ENCODE peak calls at places on chromosomes 16 and 17, in seven cellular contexts. Q is chondrocyte, V is body of pancreas, T is WERI-Rb-1, W is AG04450, F is psoas muscle, Z is kidney. R is an unnamed sample.

GRCh38 chr16:66129196-66129595 is 237.3 kb upstream of the CDH5 start:
- DNase-seq in F (no peak), T (peak; percentile 22), V (no peak), Z (no peak), Q (no peak), W (no peak), R (no peak)

GRCh38 chr17:7177954-7178477 is 1.2 kb downstream of the ASGR1 start:
- DNase-seq in Z (no peak), V (peak; percentile 27), Q (peak; percentile 68), T (peak; percentile 65), F (no peak), W (no peak), R (no peak)

GRCh38 chr16:24555346-24555872 is 16.0 kb downstream of the RBBP6 start:
- DNase-seq in Q (no peak), Z (no peak), T (no peak), F (no peak), V (no peak), W (no peak), R (no peak)

GRCh38 chr17:76567634-76568432 is 17.8 kb downstream of the ST6GALNAC2 start:
- DNase-seq in V (peak; percentile 53), Z (peak; percentile 86), Q (no peak), W (no peak), F (no peak), T (no peak), R (no peak)

GRCh38 chr16:75471723-75472634 is 7.5 kb upstream of the TMEM170A start:
- DNase-seq in W (peak; percentile 24), V (peak; percentile 67), Z (peak; percentile 54), Q (no peak), T (peak; percentile 69), F (no peak), R (peak; percentile 40)

GRCh38 chr17:19365499-19365817 is 2.9 kb upstream of the B9D1 start:
- DNase-seq in F (no peak), V (no peak), Q (no peak), W (no peak), Z (no peak), T (no peak), R (no peak)

GRCh38 chr17:63930951-63931575 is 1.1 kb downstream of the CD79B start:
- DNase-seq in Q (no peak), F (peak; percentile 83), Z (peak; percentile 93), W (no peak), T (no peak), V (peak; percentile 42), R (no peak)

GRCh38 chr17:30093463-30094147 is 23.0 kb upstream of the NSRP1 start:
- DNase-seq in V (peak; percentile 44), Z (no peak), W (no peak), F (peak; percentile 14), T (peak; percentile 59), Q (no peak), R (peak; percentile 50)

GRCh38 chr17:76535788-76536510 is 1.6 kb downstream of the CYGB start:
- DNase-seq in T (no peak), Q (no peak), W (no peak), F (no peak), Z (peak; percentile 64), V (no peak), R (peak; percentile 18)

GRCh38 chr16:88752386-88753002 is 32.5 kb downstream of the PIEZO1 start:
- DNase-seq in F (no peak), Q (no peak), T (no peak), W (no peak), V (no peak), Z (no peak), R (no peak)

GRCh38 chr17:20066253-20066652 is 57.1 kb downstream of the SPECC1 start:
- DNase-seq in T (no peak), Q (no peak), Z (no peak), W (peak; percentile 74), V (peak; percentile 73), F (peak; percentile 76), R (no peak)

DNA sequence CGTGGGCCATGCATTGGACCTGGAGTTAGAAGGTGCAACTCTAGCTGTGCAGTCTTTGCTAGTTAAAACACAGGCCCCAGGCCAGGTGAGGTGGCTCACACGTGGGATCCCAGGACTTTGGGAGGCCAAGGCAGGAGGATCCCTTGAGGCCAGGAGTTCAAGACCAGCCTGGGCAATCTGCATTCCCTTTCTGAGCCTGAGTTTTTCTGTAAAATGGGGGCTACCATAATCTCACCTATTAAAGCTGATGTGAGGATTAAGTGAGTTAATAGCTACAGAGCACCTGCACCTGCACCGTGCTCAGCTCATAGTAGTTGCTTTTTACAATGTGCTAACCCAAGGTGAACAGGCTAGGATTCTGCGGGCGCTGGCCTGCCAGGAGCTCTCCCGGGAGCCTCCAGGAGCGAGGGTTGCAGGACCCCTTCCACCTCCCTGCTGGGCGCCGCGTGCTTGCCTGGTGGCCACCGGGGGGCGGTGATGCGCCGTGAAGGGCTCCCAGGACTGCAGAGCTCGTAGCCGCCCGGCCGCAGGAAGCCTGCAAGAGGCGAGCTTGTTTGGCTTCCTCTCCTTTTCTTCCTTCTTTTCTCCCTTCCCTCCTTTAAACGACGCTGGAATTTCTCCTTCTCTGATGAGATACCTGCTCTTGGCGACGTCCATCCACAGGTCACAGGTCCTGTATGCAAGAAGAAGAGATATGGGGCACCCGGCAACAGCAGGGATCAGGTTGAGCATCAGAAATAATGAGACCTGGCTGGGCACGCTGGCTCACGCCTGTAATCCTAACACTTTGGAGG is 51.3 kb downstream of the ZFP90 start:
- DNase-seq in Q (peak; percentile 95), F (no peak), T (peak; percentile 82), V (peak; percentile 73), Z (peak; percentile 84), W (no peak), R (peak; percentile 30)
- TF ChIP-seq CTCF in Q (peak; percentile 90), F (peak; percentile 7), T (peak; percentile 91), V (peak; percentile 73), Z (peak; percentile 69), W (peak; percentile 43), R (peak; percentile 64)

DNA sequence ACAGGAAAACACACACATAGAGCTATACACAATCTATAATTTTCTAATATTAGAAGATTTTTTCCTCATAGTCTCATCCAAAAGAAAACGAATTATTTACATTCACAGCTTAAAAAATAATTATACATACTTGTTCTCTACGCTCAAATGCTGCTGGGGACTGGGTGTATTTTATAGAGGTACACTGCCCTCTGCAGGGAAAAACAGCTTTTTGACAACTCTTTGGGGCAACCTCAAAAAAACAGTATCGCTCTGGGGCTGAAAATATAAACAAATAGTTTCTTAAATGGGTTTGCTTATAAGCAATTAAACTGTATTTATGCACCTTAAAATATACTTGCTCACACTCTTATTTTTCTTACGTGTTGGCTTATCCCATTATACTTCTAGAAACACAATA is 261.8 kb upstream of the PSMD7 start:
- DNase-seq in T (peak; percentile 8), W (no peak), Q (no peak), F (no peak), Z (no peak), V (no peak), R (no peak)
- TF ChIP-seq CTCF in T (peak; percentile 23), W (peak; percentile 36), Q (peak; percentile 80), F (peak; percentile 17), Z (no peak), V (peak; percentile 15), R (peak; percentile 55)

GRCh38 chr17:75289832-75290337 is 652 bp upstream of the SLC25A19 start:
- DNase-seq in F (no peak), W (no peak), V (peak; percentile 46), Z (no peak), Q (no peak), T (no peak), R (no peak)
- TF ChIP-seq CTCF in F (no peak), W (peak; percentile 21), V (peak; percentile 49), Z (peak; percentile 37), Q (no peak), T (no peak), R (no peak)

DNA sequence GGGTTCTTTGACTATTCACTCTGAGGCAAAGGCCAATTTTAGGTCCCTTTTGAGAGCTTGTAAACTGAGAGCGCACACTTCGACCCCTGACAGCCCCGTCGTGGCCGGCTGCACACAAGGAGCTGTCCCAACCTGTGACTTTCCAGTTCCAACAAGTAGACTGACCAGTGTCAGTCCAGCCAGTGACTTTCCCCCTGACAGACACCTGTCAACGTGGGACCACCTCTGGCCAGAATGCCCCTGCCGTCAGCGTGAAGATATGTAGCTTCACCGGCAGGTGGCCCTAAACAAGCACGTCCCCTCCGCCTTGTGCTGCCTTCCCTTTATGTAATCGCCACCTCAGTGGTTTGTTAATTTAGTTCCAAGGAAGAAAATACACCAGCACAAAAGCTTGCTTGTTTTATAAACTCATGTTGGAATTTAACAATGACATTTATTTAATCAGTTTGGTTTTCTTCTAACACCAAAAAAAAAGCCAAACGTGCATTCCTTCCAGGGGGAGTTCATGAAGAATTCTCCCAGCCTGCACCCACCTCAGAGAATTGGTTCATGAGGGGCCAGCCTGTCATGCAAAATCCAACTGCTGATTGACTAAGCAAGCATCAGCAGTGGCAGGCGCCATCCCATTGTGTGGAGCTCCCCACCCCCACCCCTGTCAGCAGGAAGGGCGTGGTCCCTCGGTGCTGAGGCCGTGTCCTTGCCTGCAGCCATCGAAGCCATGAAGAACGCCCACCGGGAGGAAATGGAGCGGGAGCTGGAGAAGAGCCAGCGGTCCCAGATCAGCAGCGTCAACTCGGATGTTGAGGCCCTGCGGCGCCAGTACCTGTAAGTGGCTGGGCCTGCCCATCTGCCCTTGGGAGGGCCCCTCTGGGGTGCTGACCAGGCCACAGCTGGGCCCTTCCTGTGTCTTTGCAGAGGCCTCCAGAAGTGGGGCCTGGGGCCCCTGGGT is 33.9 kb downstream of the PLD6 start:
- DNase-seq in W (no peak), Q (no peak), T (no peak), F (peak; percentile 75), V (no peak), Z (no peak), R (no peak)
- TF ChIP-seq CTCF in W (no peak), Q (no peak), T (no peak), F (peak; percentile 4), V (no peak), Z (no peak), R (no peak)

GRCh38 chr17:41678907-41679739 is 9.6 kb upstream of the EIF1 start:
- DNase-seq in W (no peak), F (peak; percentile 12), T (no peak), Z (peak; percentile 62), V (no peak), Q (no peak), R (no peak)
- TF ChIP-seq CTCF in W (no peak), F (no peak), T (peak; percentile 35), Z (peak; percentile 38), V (no peak), Q (peak; percentile 27), R (peak; percentile 11)

GRCh38 chr17:74960739-74961342 is 11.7 kb downstream of the HID1 start:
- DNase-seq in Z (no peak), T (peak; percentile 96), Q (no peak), F (no peak), W (peak; percentile 6), V (no peak), R (no peak)
- TF ChIP-seq CTCF in Z (no peak), T (peak; percentile 99), Q (peak; percentile 72), F (peak; percentile 5), W (peak; percentile 49), V (no peak), R (peak; percentile 88)

GRCh38 chr16:58127634-58128033 is 1.5 kb downstream of the CFAP20 start:
- DNase-seq in F (no peak), Z (no peak), Q (no peak), V (no peak), T (no peak), W (no peak), R (no peak)
- TF ChIP-seq CTCF in F (no peak), Z (no peak), Q (no peak), V (no peak), T (no peak), W (peak; percentile 39), R (no peak)

GRCh38 chr17:43559161-43559816 is 13.1 kb upstream of the ETV4 start:
- DNase-seq in W (no peak), T (no peak), Q (no peak), V (no peak), F (no peak), Z (no peak), R (no peak)
- TF ChIP-seq CTCF in W (no peak), T (no peak), Q (no peak), V (no peak), F (no peak), Z (no peak), R (no peak)

R was measured in D721Med.